ENCODE peak calls at places on chromosomes 16 and 17, in nine cellular contexts. One of them, this sample, is unnamed.

GRCh38 chr16:69386596-69386995 is 789 bp upstream of the TERF2 start:
- DNase-seq in neural crest cell: no peak
- DNase-seq in stimulated activated CD8-positive, alpha-beta memory T cell treated with anti-CD3 and anti-CD28 coated beads, Interleukin-7, amount 100 ng/mL, for 1 hour: no peak
- DNase-seq in Daoy: peak
- DNase-seq in mesothelial cell of epicardium: no peak
- DNase-seq in HTR-8/SVneo: no peak
- DNase-seq in foreskin fibroblast: peak
- DNase-seq in cardiac fibroblast: no peak
- DNase-seq in AG04450: no peak
- DNase-seq in this sample: no peak

GRCh38 chr17:79842656-79843474 is 3.6 kb upstream of the CBX4 start:
- DNase-seq in foreskin fibroblast: peak
- DNase-seq in AG04450: no peak
- DNase-seq in neural crest cell: peak
- DNase-seq in mesothelial cell of epicardium: no peak
- DNase-seq in stimulated activated CD8-positive, alpha-beta memory T cell treated with anti-CD3 and anti-CD28 coated beads, Interleukin-7, amount 100 ng/mL, for 1 hour: no peak
- DNase-seq in Daoy: peak
- DNase-seq in HTR-8/SVneo: no peak
- DNase-seq in cardiac fibroblast: no peak
- DNase-seq in this sample: no peak

GRCh38 chr16:3514621-3515020 is 13.8 kb downstream of the CLUAP1 start:
- DNase-seq in stimulated activated CD8-positive, alpha-beta memory T cell treated with anti-CD3 and anti-CD28 coated beads, Interleukin-7, amount 100 ng/mL, for 1 hour: no peak
- DNase-seq in foreskin fibroblast: peak
- DNase-seq in Daoy: peak
- DNase-seq in mesothelial cell of epicardium: no peak
- DNase-seq in neural crest cell: no peak
- DNase-seq in AG04450: peak
- DNase-seq in cardiac fibroblast: no peak
- DNase-seq in HTR-8/SVneo: no peak
- DNase-seq in this sample: peak

GRCh38 chr17:48290378-48290777 is 139.6 kb downstream of the SKAP1 start:
- DNase-seq in AG04450: no peak
- DNase-seq in mesothelial cell of epicardium: no peak
- DNase-seq in cardiac fibroblast: no peak
- DNase-seq in HTR-8/SVneo: no peak
- DNase-seq in stimulated activated CD8-positive, alpha-beta memory T cell treated with anti-CD3 and anti-CD28 coated beads, Interleukin-7, amount 100 ng/mL, for 1 hour: no peak
- DNase-seq in Daoy: no peak
- DNase-seq in foreskin fibroblast: no peak
- DNase-seq in neural crest cell: no peak
- DNase-seq in this sample: no peak

GRCh38 chr17:49337900-49338299 is 24.1 kb downstream of the ZNF652 start:
- DNase-seq in HTR-8/SVneo: no peak
- DNase-seq in neural crest cell: no peak
- DNase-seq in stimulated activated CD8-positive, alpha-beta memory T cell treated with anti-CD3 and anti-CD28 coated beads, Interleukin-7, amount 100 ng/mL, for 1 hour: no peak
- DNase-seq in mesothelial cell of epicardium: no peak
- DNase-seq in AG04450: no peak
- DNase-seq in Daoy: peak
- DNase-seq in cardiac fibroblast: peak
- DNase-seq in foreskin fibroblast: no peak
- DNase-seq in this sample: no peak

GRCh38 chr16:963913-964695 is 6.7 kb downstream of the LMF1 start:
- DNase-seq in AG04450: no peak
- DNase-seq in HTR-8/SVneo: no peak
- DNase-seq in Daoy: no peak
- DNase-seq in neural crest cell: no peak
- DNase-seq in cardiac fibroblast: no peak
- DNase-seq in mesothelial cell of epicardium: no peak
- DNase-seq in foreskin fibroblast: peak
- DNase-seq in stimulated activated CD8-positive, alpha-beta memory T cell treated with anti-CD3 and anti-CD28 coated beads, Interleukin-7, amount 100 ng/mL, for 1 hour: no peak
- DNase-seq in this sample: no peak

GRCh38 chr16:2035431-2036199 is 8.9 kb downstream of the NHERF2 start:
- DNase-seq in stimulated activated CD8-positive, alpha-beta memory T cell treated with anti-CD3 and anti-CD28 coated beads, Interleukin-7, amount 100 ng/mL, for 1 hour: no peak
- DNase-seq in HTR-8/SVneo: no peak
- DNase-seq in Daoy: peak
- DNase-seq in cardiac fibroblast: peak
- DNase-seq in AG04450: peak
- DNase-seq in foreskin fibroblast: peak
- DNase-seq in mesothelial cell of epicardium: peak
- DNase-seq in neural crest cell: no peak
- DNase-seq in this sample: peak

GRCh38 chr17:17315142-17315821 is 12.1 kb downstream of the NT5M start:
- DNase-seq in neural crest cell: no peak
- DNase-seq in mesothelial cell of epicardium: no peak
- DNase-seq in cardiac fibroblast: no peak
- DNase-seq in foreskin fibroblast: no peak
- DNase-seq in stimulated activated CD8-positive, alpha-beta memory T cell treated with anti-CD3 and anti-CD28 coated beads, Interleukin-7, amount 100 ng/mL, for 1 hour: no peak
- DNase-seq in AG04450: no peak
- DNase-seq in HTR-8/SVneo: no peak
- DNase-seq in Daoy: no peak
- DNase-seq in this sample: no peak

GRCh38 chr17:64781013-64781392 is 118.9 kb upstream of the SMURF2 start:
- DNase-seq in cardiac fibroblast: no peak
- DNase-seq in stimulated activated CD8-positive, alpha-beta memory T cell treated with anti-CD3 and anti-CD28 coated beads, Interleukin-7, amount 100 ng/mL, for 1 hour: no peak
- DNase-seq in AG04450: no peak
- DNase-seq in foreskin fibroblast: no peak
- DNase-seq in Daoy: no peak
- DNase-seq in mesothelial cell of epicardium: peak
- DNase-seq in HTR-8/SVneo: no peak
- DNase-seq in neural crest cell: no peak
- DNase-seq in this sample: no peak

GRCh38 chr17:33932996-33933395 is 322.1 kb upstream of the CCL2 start:
- DNase-seq in cardiac fibroblast: no peak
- DNase-seq in HTR-8/SVneo: no peak
- DNase-seq in stimulated activated CD8-positive, alpha-beta memory T cell treated with anti-CD3 and anti-CD28 coated beads, Interleukin-7, amount 100 ng/mL, for 1 hour: no peak
- DNase-seq in Daoy: no peak
- DNase-seq in foreskin fibroblast: no peak
- DNase-seq in neural crest cell: no peak
- DNase-seq in mesothelial cell of epicardium: no peak
- DNase-seq in AG04450: no peak
- DNase-seq in this sample: no peak

GRCh38 chr17:31699281-31699680 is 159.8 kb downstream of the COPRS start:
- DNase-seq in stimulated activated CD8-positive, alpha-beta memory T cell treated with anti-CD3 and anti-CD28 coated beads, Interleukin-7, amount 100 ng/mL, for 1 hour: no peak
- DNase-seq in mesothelial cell of epicardium: no peak
- DNase-seq in Daoy: peak
- DNase-seq in AG04450: no peak
- DNase-seq in neural crest cell: no peak
- DNase-seq in foreskin fibroblast: no peak
- DNase-seq in cardiac fibroblast: no peak
- DNase-seq in HTR-8/SVneo: no peak
- DNase-seq in this sample: no peak

This sample was measured in skeletal muscle cell.